ENCODE peak calls at places on chromosomes 7 and 10, in eight cellular contexts. Z is Panc1, I is thoracic aorta, F is tibial artery, K is right atrium auricular region, M is stomach, P is breast epithelium, R is adrenal gland. H is an unnamed sample. For H3K27me3, the result is how much of the 10 kb centered on the place peaks cover.

GRCh38 chr7:921581-922333 is 32.7 kb downstream of the ADAP1 start:
- DNase-seq in Z (no peak), I (no peak), F (peak), K (no peak), M (peak), P (no peak), R (no peak), H (no peak)

GRCh38 chr10:133237241-133238065 is at the start of gene VENTX:
- DNase-seq in Z (no peak), I (no peak), F (no peak), K (no peak), M (no peak), P (no peak), R (no peak), H (no peak)

GRCh38 chr10:132247943-132248342 is 59.8 kb downstream of the STK32C start:
- DNase-seq in Z (no peak), I (no peak), F (no peak), K (no peak), M (no peak), P (no peak), R (no peak), H (no peak)

GRCh38 chr10:132523561-132524442 is 13.8 kb upstream of the INPP5A start:
- DNase-seq in Z (no peak), I (peak), F (peak), K (no peak), M (no peak), P (no peak), R (no peak), H (no peak)

GRCh38 chr10:8054243-8054497 is 318 bp upstream of the GATA3 start:
- DNase-seq in Z (no peak), I (no peak), F (no peak), K (no peak), M (no peak), P (no peak), R (peak), H (no peak)

GRCh38 chr7:48154792-48155413 is 16.4 kb upstream of the ABCA13 start:
- DNase-seq in Z (peak), I (no peak), F (no peak), K (no peak), M (no peak), P (no peak), R (peak), H (peak)

GRCh38 chr7:131625817-131626372 is 69.5 kb upstream of the PODXL start:
- DNase-seq in Z (peak), I (no peak), F (no peak), K (peak), M (no peak), P (no peak), R (peak), H (peak)

GRCh38 chr7:43700059-43700501 is 29.2 kb downstream of the COA1 start:
- DNase-seq in Z (peak), I (no peak), F (no peak), K (no peak), M (no peak), P (no peak), R (no peak), H (no peak)

GRCh38 chr10:71531485-71532446 is 135.0 kb downstream of the CDH23 start:
- DNase-seq in Z (no peak), I (no peak), F (no peak), K (no peak), M (no peak), P (no peak), R (no peak), H (no peak)

GRCh38 chr7:149856-150636 is 42.3 kb upstream of the FAM20C start:
- DNase-seq in Z (no peak), I (no peak), F (peak), K (no peak), M (peak), P (peak), R (peak), H (no peak)

GRCh38 chr7:20199015-20199737 is 18.0 kb downstream of the MACC1 start:
- DNase-seq in Z (no peak), I (no peak), F (peak), K (no peak), M (peak), P (peak), R (peak), H (peak)

GRCh38 chr10:48254745-48255144 is 19.8 kb downstream of the FRMPD2 start:
- DNase-seq in Z (no peak), I (no peak), F (no peak), K (no peak), M (no peak), P (no peak), R (no peak), H (no peak)

GRCh38 chr10:59337254-59337653 is 25.1 kb downstream of the FAM13C start:
- DNase-seq in Z (no peak), I (peak), F (peak), K (no peak), M (peak), P (peak), R (peak), H (peak)

GRCh38 chr10:86661161-86662025 is 6.9 kb upstream of the LDB3 start:
- DNase-seq in Z (no peak), I (no peak), F (no peak), K (no peak), M (peak), P (no peak), R (peak), H (no peak)

GRCh38 chr10:118264838-118265470 is 77.2 kb downstream of the FAM204A start:
- DNase-seq in Z (no peak), I (no peak), F (no peak), K (no peak), M (no peak), P (no peak), R (no peak), H (no peak)

GRCh38 chr7:126856691-126857291 is 395.9 kb downstream of the GRM8 start:
- DNase-seq in Z (no peak), I (no peak), F (no peak), K (no peak), M (no peak), P (no peak), R (no peak), H (no peak)

GRCh38 chr10:110414563-110415309 is 83.0 kb upstream of the DUSP5 start:
- DNase-seq in Z (no peak), I (no peak), F (no peak), K (no peak), M (peak), P (peak), R (no peak), H (peak)

GRCh38 chr10:101230185-101230917 is 1.1 kb upstream of the LBX1 start:
- DNase-seq in Z (no peak), I (no peak), F (no peak), K (no peak), M (no peak), P (no peak), R (no peak), H (no peak)
- H3K27ac ChIP-seq in Z (no peak), I (no peak), F (no peak), K (no peak), M (no peak), P (no peak), R (no peak), H (no peak)

DNA sequence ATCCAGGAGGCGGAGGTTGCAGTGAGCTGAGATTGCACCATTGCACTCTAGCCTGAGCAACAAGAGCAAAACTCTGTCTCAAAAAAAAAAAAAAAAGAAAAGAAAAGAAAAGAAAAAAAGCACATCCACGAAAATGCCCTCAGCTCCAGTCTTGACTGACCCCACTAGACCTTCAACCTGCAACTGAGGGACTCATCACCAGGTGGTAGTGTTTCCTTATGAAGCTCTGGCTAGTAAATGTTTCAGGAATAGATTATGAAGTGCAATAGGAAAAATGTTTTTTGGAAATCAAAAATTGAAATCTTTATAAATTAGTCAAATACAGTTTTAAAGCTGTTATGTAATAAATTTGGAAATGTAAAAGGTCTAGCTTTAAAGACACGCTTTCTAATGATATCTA is 22.4 kb downstream of the TLL2 start:
- DNase-seq in Z (no peak), I (no peak), F (no peak), K (no peak), M (no peak), P (no peak), R (peak), H (no peak)
- TF ChIP-seq CTCF in Z (no peak), I (no peak), F (no peak), K (peak), M (no peak), P (no peak), R (peak), H (peak)

GRCh38 chr10:113056030-113056429 is 106.0 kb downstream of the TCF7L2 start:
- DNase-seq in Z (no peak), I (no peak), F (no peak), K (no peak), M (no peak), P (no peak), R (no peak), H (no peak)

GRCh38 chr10:113053091-113053490 is 103.0 kb downstream of the TCF7L2 start:
- DNase-seq in Z (no peak), I (peak), F (peak), K (peak), M (no peak), P (no peak), R (no peak), H (no peak)

GRCh38 chr10:113052076-113052830 is 102.2 kb downstream of the TCF7L2 start:
- DNase-seq in Z (no peak), I (no peak), F (no peak), K (no peak), M (no peak), P (no peak), R (no peak), H (no peak)

GRCh38 chr10:113055458-113055857 is 105.4 kb downstream of the TCF7L2 start:
- DNase-seq in Z (no peak), I (no peak), F (no peak), K (no peak), M (no peak), P (no peak), R (no peak), H (no peak)

DNA sequence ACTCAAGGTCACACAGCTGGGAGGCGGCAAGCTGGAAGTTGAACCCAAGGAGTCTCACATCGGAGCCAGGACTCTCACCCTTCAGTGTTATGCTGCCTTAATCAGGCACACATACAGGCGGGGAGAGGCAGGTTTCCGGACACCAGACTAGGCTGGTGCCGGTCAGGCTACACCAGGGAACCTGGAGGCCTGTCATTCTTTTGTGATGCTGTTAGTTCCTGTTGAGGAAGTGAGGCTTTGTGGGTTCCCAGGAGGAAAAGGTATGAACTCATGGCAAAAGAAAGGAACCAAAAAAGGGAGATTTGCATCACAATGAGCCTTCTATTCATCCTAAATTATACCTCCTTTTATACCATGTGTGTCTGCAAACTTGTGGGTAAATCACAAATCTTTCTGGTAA is 103.8 kb downstream of the TCF7L2 start:
- DNase-seq in Z (no peak), I (no peak), F (no peak), K (no peak), M (no peak), P (no peak), R (no peak), H (peak)
- H3K27me3 ChIP-seq in Z (under half), I (under half), F (under half), K (under half), M (under half), P (under half), R (under half), H (under half)

DNA sequence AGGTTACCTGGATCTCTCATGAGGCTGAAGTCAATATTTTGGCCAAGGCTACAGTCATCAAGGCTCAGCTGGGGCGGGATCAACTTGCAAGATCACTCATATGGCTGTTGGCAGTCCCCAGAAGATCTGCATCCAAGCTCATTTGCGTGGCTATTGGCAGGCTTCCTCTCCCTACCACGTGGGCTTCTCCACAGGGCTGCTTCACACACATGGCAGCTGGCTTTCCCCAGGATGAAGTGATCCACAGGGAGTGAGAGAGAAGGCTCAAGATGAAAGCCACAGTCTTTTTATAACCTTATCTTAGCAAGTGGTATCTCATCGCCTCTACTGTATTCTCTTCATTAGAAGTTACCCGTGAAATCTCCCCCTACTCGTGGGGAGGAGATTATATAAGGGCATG is 167.4 kb downstream of the TMEM26 start:
- DNase-seq in Z (no peak), I (no peak), F (no peak), K (no peak), M (no peak), P (no peak), R (no peak), H (no peak)
- H3K27ac ChIP-seq in Z (peak), I (no peak), F (no peak), K (no peak), M (no peak), P (no peak), R (no peak), H (no peak)

GRCh38 chr7:32048970-32049369 is 21.2 kb downstream of the PDE1C start:
- DNase-seq in Z (no peak), I (no peak), F (no peak), K (no peak), M (no peak), P (no peak), R (no peak), H (no peak)

GRCh38 chr7:32047801-32048200 is 22.4 kb downstream of the PDE1C start:
- DNase-seq in Z (no peak), I (no peak), F (no peak), K (no peak), M (no peak), P (no peak), R (no peak), H (no peak)

GRCh38 chr7:32053204-32053603 is 17.0 kb downstream of the PDE1C start:
- DNase-seq in Z (no peak), I (no peak), F (no peak), K (no peak), M (no peak), P (no peak), R (no peak), H (no peak)

GRCh38 chr7:32049599-32049998 is 20.6 kb downstream of the PDE1C start:
- DNase-seq in Z (no peak), I (no peak), F (no peak), K (no peak), M (no peak), P (no peak), R (no peak), H (no peak)

GRCh38 chr7:32051128-32051527 is 19.1 kb downstream of the PDE1C start:
- DNase-seq in Z (no peak), I (no peak), F (no peak), K (no peak), M (no peak), P (no peak), R (no peak), H (no peak)
- TF ChIP-seq CTCF in Z (no peak), I (no peak), F (no peak), K (no peak), M (no peak), P (no peak), R (no peak), H (no peak)

GRCh38 chr7:121343302-121343701 is 14.5 kb downstream of the WNT16 start:
- DNase-seq in Z (no peak), I (no peak), F (no peak), K (no peak), M (no peak), P (no peak), R (no peak), H (no peak)
- H3K27me3 ChIP-seq in Z (under half), I (under half), F (under half), K (under half), M (under half), P (under half), R (under half), H (under half)

DNA sequence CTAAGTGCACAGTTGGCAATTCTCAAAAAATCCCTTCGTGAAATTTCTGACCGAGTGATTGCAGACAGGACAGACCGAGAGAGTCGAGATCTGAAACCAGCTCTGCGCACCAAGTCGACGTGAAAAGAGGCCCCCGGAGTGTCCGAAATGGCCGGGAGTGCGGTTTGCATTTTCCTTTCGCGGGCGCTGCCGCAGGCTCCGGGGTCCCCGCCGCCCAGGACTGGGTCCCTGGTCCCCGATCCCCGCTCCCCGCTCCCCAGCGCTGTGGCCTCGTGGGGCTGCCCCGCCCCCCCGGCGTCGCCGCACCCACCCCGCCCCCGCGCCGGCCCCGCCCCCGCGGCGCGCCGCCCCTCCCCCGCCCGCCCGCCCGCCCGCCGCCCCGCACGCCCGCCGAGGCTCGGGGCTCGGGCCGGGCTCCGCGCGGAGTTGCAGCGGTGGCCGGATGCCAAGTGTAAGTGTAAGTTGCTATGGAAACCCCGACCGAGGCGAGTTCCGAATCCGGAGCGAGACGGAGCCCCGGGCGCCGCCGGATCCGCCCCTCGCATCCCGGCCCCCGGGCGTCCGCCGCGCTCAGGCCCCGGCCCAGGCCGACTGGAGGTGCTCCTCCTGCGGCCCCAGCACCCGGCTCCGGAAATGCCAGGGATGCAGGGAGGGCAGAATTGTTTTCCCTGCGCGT is 4.5 kb downstream of the BMI1 start:
- DNase-seq in Z (no peak), I (no peak), F (peak), K (peak), M (peak), P (no peak), R (peak), H (peak)
- H3K27ac ChIP-seq in Z (peak), I (peak), F (peak), K (peak), M (peak), P (peak), R (peak), H (no peak)

GRCh38 chr7:117401293-117402002 is 25.8 kb downstream of the ASZ1 start:
- DNase-seq in Z (no peak), I (no peak), F (no peak), K (no peak), M (no peak), P (no peak), R (no peak), H (no peak)
- TF ChIP-seq CTCF in Z (peak), I (no peak), F (no peak), K (no peak), M (no peak), P (no peak), R (no peak), H (peak)